ENCODE peak calls at places on chromosomes 12 and 14, in five cellular contexts. O is H1, H is ovary, B is GM12878, C is A549. L is an unnamed sample.

GRCh38 chr12:58917699-58918334 is 2.5 kb downstream of the LRIG3 start:
- DNase-seq in B (no peak), H (no peak), C (no peak), O (no peak), L (no peak)

GRCh38 chr12:65666876-65667275 is 157.4 kb upstream of the HMGA2 start:
- DNase-seq in H (no peak), B (no peak), O (no peak), C (no peak), L (no peak)

GRCh38 chr12:6666211-6666610 is 3.3 kb upstream of the ING4 start:
- DNase-seq in H (no peak), B (no peak), O (no peak), C (no peak), L (no peak)

GRCh38 chr14:37384870-37385596 is 187.3 kb downstream of the MIPOL1 start:
- DNase-seq in H (no peak), B (no peak), O (no peak), C (peak; percentile 16), L (no peak)

GRCh38 chr12:107079172-107080011 is 14.0 kb downstream of the CRY1 start:
- DNase-seq in H (no peak), B (no peak), C (peak; percentile 58), O (no peak), L (no peak)

GRCh38 chr14:29832042-29832441 is 95.6 kb downstream of the PRKD1 start:
- DNase-seq in H (no peak), B (no peak), C (no peak), O (no peak), L (no peak)

GRCh38 chr14:50928002-50928635 is 16.2 kb downstream of the PYGL start:
- DNase-seq in H (no peak), B (peak; percentile 7), O (no peak), C (no peak), L (no peak)

GRCh38 chr14:71296184-71296583 is 388.9 kb downstream of the PCNX1 start:
- DNase-seq in C (no peak), H (no peak), B (no peak), O (no peak), L (no peak)

GRCh38 chr12:41795066-41795465 is 349.6 kb downstream of the GXYLT1 start:
- DNase-seq in H (no peak), C (no peak), O (no peak), B (no peak), L (no peak)

GRCh38 chr14:104567141-104567956 is 12.2 kb upstream of the C14orf180 start:
- DNase-seq in H (no peak), C (no peak), B (no peak), O (no peak), L (no peak)

GRCh38 chr12:120292411-120292660 is 633 bp upstream of the RNU4-2 start:
- DNase-seq in O (no peak), B (no peak), H (no peak), C (no peak), L (no peak)

GRCh38 chr14:72826039-72826438 is 67.9 kb downstream of the DPF3 start:
- DNase-seq in O (no peak), B (no peak), H (no peak), C (no peak), L (no peak)

GRCh38 chr14:71815110-71815509 is 117.1 kb upstream of the RGS6 start:
- DNase-seq in B (no peak), H (no peak), O (no peak), C (no peak), L (no peak)

GRCh38 chr14:23103581-23103980 is 1.2 kb downstream of the CIROP start:
- DNase-seq in C (no peak), H (no peak), B (no peak), O (no peak), L (no peak)

GRCh38 chr12:62562892-62563291 is 96.3 kb downstream of the MON2 start:
- DNase-seq in H (no peak), O (no peak), C (no peak), B (no peak), L (no peak)

GRCh38 chr12:56565510-56566101 is 44.0 kb downstream of the RBMS2 start:
- DNase-seq in H (peak; percentile 76), C (peak; percentile 73), B (no peak), O (peak; percentile 53), L (peak; percentile 76)

GRCh38 chr12:55188974-55189556 is 31.8 kb upstream of the OR10A7 start:
- DNase-seq in B (peak; percentile 53), O (no peak), C (peak; percentile 87), H (no peak), L (peak; percentile 12)

GRCh38 chr14:89924224-89924623 is 30.3 kb downstream of the EFCAB11 start:
- DNase-seq in O (no peak), H (no peak), C (no peak), B (no peak), L (no peak)
- H3K4me3 ChIP-seq in O (no peak overlapping the region), H (no peak overlapping the region), C (no peak overlapping the region), B (no peak overlapping the region), L (no peak overlapping the region)

DNA sequence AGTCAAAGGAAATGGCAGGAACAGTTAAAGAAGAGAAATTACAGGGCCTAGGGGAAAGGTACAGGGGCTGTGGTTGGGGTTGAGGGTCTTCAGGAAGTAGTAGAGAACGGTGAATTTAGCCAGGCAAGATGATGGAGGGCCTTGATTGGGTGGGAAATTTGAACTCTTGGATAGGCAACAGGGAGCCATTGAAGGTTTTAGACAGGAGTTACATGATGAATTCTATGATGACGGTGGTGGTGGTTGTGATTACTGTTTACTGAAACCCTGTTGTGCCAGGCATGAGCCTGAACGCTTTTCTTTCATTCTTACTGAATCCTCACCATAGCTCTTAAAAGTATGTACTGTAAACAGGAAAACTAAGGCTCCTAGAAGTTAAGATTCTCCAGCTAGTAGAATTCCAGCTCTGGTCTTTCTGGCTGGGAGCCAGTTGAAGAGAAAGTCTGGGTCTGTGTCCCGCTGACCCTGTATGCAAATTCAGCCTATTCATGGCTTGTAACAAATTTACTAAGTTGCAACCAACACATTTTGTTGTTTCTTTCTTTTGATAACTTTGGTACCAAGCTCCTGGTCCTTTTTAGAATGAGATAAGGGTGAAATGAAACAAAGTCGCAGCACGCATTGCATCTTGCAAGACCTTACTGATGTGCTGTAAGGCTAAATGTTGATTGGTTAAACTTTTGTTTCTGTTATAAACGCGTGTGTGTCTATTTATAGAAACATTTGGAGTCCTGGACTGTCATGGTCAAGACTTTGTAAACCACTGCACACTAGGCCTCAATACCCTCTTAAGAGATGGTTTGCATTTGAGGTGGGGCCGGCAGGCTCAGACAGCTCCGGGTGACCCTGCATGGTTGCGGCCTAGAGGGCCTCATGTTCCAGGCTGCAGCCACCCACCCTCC is 6.0 kb downstream of the ORAI1 start:
- DNase-seq in H (no peak), B (no peak), O (no peak), C (no peak), L (no peak)
- H3K4me1 ChIP-seq in H (peaks cover 14% of the 10 kb centered on the region), B (peaks cover 35% of the 10 kb centered on the region), O (peaks cover 23% of the 10 kb centered on the region), C (peaks cover 36% of the 10 kb centered on the region), L (peaks cover 6% of the 10 kb centered on the region)

GRCh38 chr12:86194721-86195120 is 61.5 kb downstream of the MGAT4C start:
- DNase-seq in C (no peak), B (no peak), H (no peak), O (no peak), L (no peak)

GRCh38 chr12:86193931-86194330 is 62.3 kb downstream of the MGAT4C start:
- DNase-seq in O (no peak), H (no peak), B (no peak), C (no peak), L (no peak)

DNA sequence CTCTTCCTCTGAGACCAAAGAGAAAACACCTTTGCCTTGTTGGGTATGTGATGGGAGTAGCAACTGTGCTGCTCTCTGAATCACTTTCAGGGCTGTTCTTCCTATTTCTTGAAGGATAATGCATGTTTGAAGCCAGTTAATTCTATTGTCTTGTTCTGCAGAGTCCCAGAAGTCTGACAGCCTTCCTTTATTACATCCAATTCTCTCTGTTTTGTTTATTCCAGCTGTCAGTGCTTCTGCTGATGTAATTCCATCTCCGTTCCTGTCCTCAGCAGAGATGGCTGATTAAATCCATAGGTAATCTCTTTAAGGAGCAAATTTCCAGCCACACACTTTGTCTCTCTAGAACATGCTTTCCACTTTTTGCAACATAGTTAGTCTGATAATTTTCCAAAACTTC is 59.7 kb downstream of the MGAT4C start:
- DNase-seq in C (no peak), O (no peak), H (no peak), B (no peak), L (no peak)
- TF ChIP-seq EP300 in C (no peak), O (no peak), H (no peak), B (no peak), L (no peak)

GRCh38 chr12:38771871-38772270 is 133.5 kb downstream of the CPNE8 start:
- DNase-seq in O (no peak), C (no peak), H (no peak), B (peak; percentile 71), L (no peak)
- H3K4me3 ChIP-seq in O (no peak overlapping the region), C (no peak overlapping the region), H (no peak overlapping the region), B (peak overlapping the region; percentile 6), L (no peak overlapping the region)